ENCODE peak calls at places on chromosomes 16 and 17, in six cellular contexts. S is upper lobe of right lung, N is HAP-1, H is ovary, M is H1, F is small intestine. R is an unnamed sample.

GRCh38 chr17:45096141-45096540 is 35.0 kb downstream of the NMT1 start:
- DNase-seq in F (no peak), N (peak; percentile 10), M (no peak), H (no peak), S (no peak), R (no peak)

GRCh38 chr17:40122466-40122943 is 734 bp downstream of the MSL1 start:
- DNase-seq in N (no peak), H (peak; percentile 67), S (peak; percentile 85), F (peak; percentile 33), M (peak; percentile 66), R (peak; percentile 68)

GRCh38 chr16:88883117-88883895 is 16.8 kb upstream of the PABPN1L start:
- DNase-seq in M (no peak), N (no peak), S (no peak), H (no peak), F (no peak), R (no peak)

GRCh38 chr17:79305376-79305775 is 230.8 kb downstream of the ENGASE start:
- DNase-seq in F (no peak), H (no peak), M (no peak), N (no peak), S (no peak), R (no peak)

GRCh38 chr17:42274812-42275526 is 1.2 kb downstream of the STAT5B start:
- DNase-seq in F (no peak), N (peak; percentile 13), M (no peak), S (no peak), H (no peak), R (no peak)

GRCh38 chr17:9750488-9750887 is 40.9 kb downstream of the DHRS7C start:
- DNase-seq in F (no peak), H (no peak), N (no peak), S (no peak), M (no peak), R (no peak)

GRCh38 chr17:75959046-75959838 is 18.4 kb upstream of the FBF1 start:
- DNase-seq in M (no peak), F (peak; percentile 90), N (no peak), H (no peak), S (no peak), R (no peak)

GRCh38 chr16:23082161-23082788 is 67.0 kb downstream of the USP31 start:
- DNase-seq in N (no peak), S (no peak), F (no peak), M (no peak), H (no peak), R (no peak)

GRCh38 chr17:77425791-77426641 is 285.2 kb downstream of the SEC14L1 start:
- DNase-seq in M (no peak), F (no peak), S (no peak), N (no peak), H (peak; percentile 79), R (no peak)

GRCh38 chr16:64951193-64951592 is 170.7 kb downstream of the CDH11 start:
- DNase-seq in N (no peak), F (no peak), S (no peak), M (no peak), H (no peak), R (no peak)

GRCh38 chr17:69669441-69670178 is 255.1 kb downstream of the MAP2K6 start:
- DNase-seq in H (no peak), M (no peak), N (no peak), S (no peak), F (no peak), R (no peak)

GRCh38 chr16:10965440-10966039 is 21.2 kb downstream of the CLEC16A start:
- DNase-seq in F (no peak), S (no peak), M (no peak), N (no peak), H (no peak), R (no peak)

GRCh38 chr17:79192503-79193500 is 118.2 kb downstream of the ENGASE start:
- DNase-seq in H (no peak), N (no peak), M (peak; percentile 91), F (no peak), S (no peak), R (no peak)

GRCh38 chr17:43333438-43333943 is 65.3 kb upstream of the ARL4D start:
- DNase-seq in F (no peak), S (no peak), M (no peak), N (no peak), H (no peak), R (no peak)

GRCh38 chr16:71895679-71896385 is 501 bp downstream of the IST1 start:
- DNase-seq in S (peak; percentile 83), F (peak; percentile 64), H (no peak), N (peak; percentile 20), M (no peak), R (peak; percentile 82)

GRCh38 chr17:53818894-53819293 is 3.8 kb upstream of the KIF2B start:
- DNase-seq in H (no peak), N (no peak), S (no peak), M (no peak), F (no peak), R (no peak)

GRCh38 chr17:75589919-75590303 is 2.3 kb downstream of the MYO15B start:
- DNase-seq in H (peak; percentile 55), M (no peak), N (no peak), S (peak; percentile 67), F (no peak), R (peak; percentile 80)

GRCh38 chr16:10121496-10121895 is 60.7 kb downstream of the GRIN2A start:
- DNase-seq in F (no peak), M (no peak), H (no peak), S (no peak), N (no peak), R (no peak)

GRCh38 chr17:33469911-33470310 is 176.8 kb upstream of the ASIC2 start:
- DNase-seq in F (peak; percentile 20), S (no peak), M (no peak), H (peak; percentile 18), N (no peak), R (no peak)

GRCh38 chr16:24273511-24273910 is 17.4 kb downstream of the CACNG3 start:
- DNase-seq in F (no peak), H (no peak), N (no peak), M (no peak), S (no peak), R (no peak)

GRCh38 chr16:47004652-47005051 is 31.2 kb upstream of the DNAJA2 start:
- DNase-seq in F (no peak), M (no peak), H (no peak), S (no peak), N (no peak), R (no peak)

GRCh38 chr16:70565053-70565452 is 41.4 kb downstream of the SF3B3 start:
- DNase-seq in N (no peak), H (no peak), F (no peak), S (no peak), M (no peak), R (no peak)
- H3K36me3 ChIP-seq in N (peaks cover 100% of the 10 kb centered on the region), H (peaks cover 4% of the 10 kb centered on the region), F (peaks cover 38% of the 10 kb centered on the region), S (peaks cover 100% of the 10 kb centered on the region), M (peaks cover 98% of the 10 kb centered on the region), R (peaks cover 10% of the 10 kb centered on the region)

DNA sequence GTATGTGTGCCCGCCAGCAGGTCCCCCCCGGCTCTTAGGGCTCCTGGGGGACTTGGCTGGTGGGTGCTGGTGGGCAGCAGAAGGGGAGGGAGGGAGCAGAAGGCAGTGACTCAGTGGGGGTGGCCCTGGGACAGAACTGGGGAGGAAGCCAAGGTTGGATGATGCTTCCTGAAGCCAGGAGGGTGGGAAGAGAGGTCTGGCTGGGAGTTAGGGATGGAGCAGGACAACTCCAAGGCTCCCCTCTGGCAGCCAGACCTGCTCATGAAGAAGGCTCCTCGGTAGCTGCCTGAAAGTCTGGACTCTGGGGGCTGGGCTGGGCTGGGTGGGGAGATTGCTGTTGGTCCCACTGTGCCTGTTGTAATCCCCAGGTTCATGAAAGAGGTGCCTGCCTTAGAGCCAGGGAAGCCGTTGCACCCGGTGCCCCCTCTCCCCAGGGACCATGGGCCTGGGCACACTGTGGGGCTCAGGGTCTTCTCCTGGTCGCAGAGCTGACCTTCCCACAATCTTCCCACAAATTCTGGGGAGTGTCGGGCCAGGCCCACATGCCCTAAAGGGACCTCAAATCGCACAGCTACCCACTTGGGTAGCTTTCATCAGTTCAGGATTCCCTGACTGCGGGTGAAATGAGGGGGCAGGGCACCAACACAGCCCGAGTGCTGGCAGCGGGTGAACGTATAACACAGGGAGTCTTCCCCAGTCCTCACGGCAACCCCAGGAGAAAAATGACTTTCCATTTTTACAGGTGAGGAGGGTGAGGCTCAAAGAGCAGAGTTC is 1.1 kb upstream of the PLEKHG4 start:
- DNase-seq in F (peak; percentile 34), N (no peak), H (peak; percentile 47), M (no peak), S (no peak), R (no peak)
- H3K9me3 ChIP-seq in F (no peaks in the 10 kb centered on the region), N (no peaks in the 10 kb centered on the region), H (no peaks in the 10 kb centered on the region), M (no peaks in the 10 kb centered on the region), S (no peaks in the 10 kb centered on the region), R (no peaks in the 10 kb centered on the region)

DNA sequence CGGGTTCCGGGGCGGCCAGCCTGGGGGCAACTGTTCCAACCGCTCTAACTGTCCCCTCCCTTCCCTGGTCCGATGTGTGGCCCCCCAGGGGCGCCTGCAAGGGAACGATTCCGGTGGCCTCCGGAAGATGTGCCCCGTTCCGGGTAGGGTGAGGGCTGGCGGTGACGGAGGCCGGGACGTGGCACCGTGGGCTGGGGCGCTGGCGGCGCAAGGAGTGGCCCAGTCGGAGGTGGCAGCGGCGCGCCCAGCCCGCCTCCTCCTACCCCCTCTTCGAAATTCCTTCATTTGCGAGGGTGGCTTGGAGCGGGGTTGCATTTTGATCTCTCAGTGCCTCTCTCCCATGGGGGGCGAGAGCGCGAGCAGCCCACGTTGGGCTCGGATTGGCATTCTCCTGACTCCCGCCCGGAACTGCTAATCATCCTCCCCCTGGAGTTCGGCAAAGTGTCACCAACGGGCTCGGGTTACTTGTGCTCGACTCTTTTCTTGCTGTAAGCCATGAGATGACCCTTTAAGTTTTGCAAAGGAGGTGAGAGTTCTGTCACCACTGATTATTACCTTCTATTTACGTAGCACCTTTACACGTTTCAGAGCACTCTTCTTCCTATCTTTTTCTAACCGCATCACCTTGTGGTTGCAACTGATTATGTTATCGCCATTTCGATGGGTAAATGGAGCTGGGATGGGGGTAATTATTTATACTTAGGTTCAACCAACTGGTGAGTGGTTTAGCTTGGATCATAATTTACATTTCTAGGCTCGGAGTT is 667 bp downstream of the NDEL1 start:
- DNase-seq in M (no peak), S (peak; percentile 90), H (peak; percentile 64), N (peak; percentile 46), F (peak; percentile 65), R (peak; percentile 83)
- H3K36me3 ChIP-seq in M (no peaks in the 10 kb centered on the region), S (peaks cover 20% of the 10 kb centered on the region), H (no peaks in the 10 kb centered on the region), N (no peaks in the 10 kb centered on the region), F (peaks cover 2% of the 10 kb centered on the region), R (no peaks in the 10 kb centered on the region)

GRCh38 chr17:21297026-21297520 is 12.6 kb downstream of the MAP2K3 start:
- DNase-seq in N (no peak), H (peak; percentile 23), F (no peak), S (peak; percentile 67), M (no peak), R (no peak)

GRCh38 chr17:21296097-21297025 is 11.8 kb downstream of the MAP2K3 start:
- DNase-seq in M (no peak), F (no peak), H (no peak), S (peak; percentile 64), N (no peak), R (no peak)

GRCh38 chr17:21298983-21299519 is 14.5 kb downstream of the MAP2K3 start:
- DNase-seq in S (peak; percentile 58), H (peak; percentile 17), F (no peak), N (no peak), M (no peak), R (no peak)

GRCh38 chr17:21298056-21298982 is 13.8 kb downstream of the MAP2K3 start:
- DNase-seq in M (no peak), F (no peak), H (peak; percentile 21), S (peak; percentile 66), N (no peak), R (no peak)

DNA sequence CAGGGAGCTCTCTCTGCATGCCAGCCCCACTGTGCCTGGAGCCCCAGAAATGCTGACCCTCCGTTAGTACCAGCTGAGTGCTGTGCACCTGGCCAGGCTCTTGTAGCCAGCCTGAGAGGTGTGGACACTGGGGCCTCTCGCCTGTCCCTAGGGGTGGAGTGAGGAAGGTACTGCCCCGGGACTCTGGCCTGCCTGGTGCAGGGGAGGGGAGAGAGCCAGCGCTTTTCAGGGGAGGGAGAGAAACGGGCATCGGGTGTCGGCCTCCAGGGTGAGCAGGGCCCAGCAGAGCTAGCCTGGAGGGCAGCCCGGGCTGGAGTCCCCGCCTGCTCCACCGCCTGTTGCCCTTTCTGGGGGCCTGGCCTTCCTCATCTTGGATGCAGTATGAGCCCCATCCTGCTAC is 13.1 kb downstream of the MAP2K3 start:
- DNase-seq in M (no peak), H (no peak), F (no peak), S (peak; percentile 67), N (no peak), R (no peak)
- H3K9me3 ChIP-seq in M (peaks cover 36% of the 10 kb centered on the region), H (no peaks in the 10 kb centered on the region), F (no peaks in the 10 kb centered on the region), S (no peaks in the 10 kb centered on the region), N (peaks cover 5% of the 10 kb centered on the region), R (no peaks in the 10 kb centered on the region)

R was measured in aorta.